ENCODE peak calls at places on chromosomes 4 and X, in nine cellular contexts. G is tibial nerve, Y is GM12892, O is GM12878, C is uterus, X is sigmoid colon, T is heart left ventricle, N is Peyer's patch, J is transverse colon. U is an unnamed sample.

GRCh38 chr4:13912966-13913365 is 285.4 kb upstream of the BOD1L1 start:
- DNase-seq in N (no peak), C (no peak), O (no peak), X (no peak), T (no peak), G (no peak), J (no peak), Y (no peak), U (no peak)

GRCh38 chr4:87896020-87896621 is 63.4 kb downstream of the MEPE start:
- DNase-seq in N (no peak), T (no peak), J (no peak), G (no peak), C (no peak), X (no peak), Y (no peak), O (no peak), U (no peak)

GRCh38 chr4:6221851-6222760 is 21.8 kb upstream of the JAKMIP1 start:
- DNase-seq in T (peak), X (peak), N (peak), G (no peak), C (no peak), Y (no peak), J (peak), O (no peak), U (no peak)

GRCh38 chr4:168633474-168633873 is 136.6 kb downstream of the PALLD start:
- DNase-seq in X (no peak), Y (no peak), C (no peak), O (no peak), J (no peak), N (no peak), T (no peak), G (no peak), U (no peak)

GRCh38 chr4:152957437-152958185 is 21.5 kb downstream of the FHDC1 start:
- DNase-seq in J (peak), C (peak), Y (no peak), G (no peak), X (no peak), O (no peak), T (peak), N (peak), U (peak)

GRCh38 chr4:5638976-5639375 is 69.4 kb downstream of the EVC2 start:
- DNase-seq in Y (no peak), C (no peak), J (no peak), N (no peak), T (no peak), G (no peak), X (no peak), O (no peak), U (no peak)

GRCh38 chr4:89379541-89380035 is 72.0 kb upstream of the GPRIN3 start:
- DNase-seq in Y (no peak), C (no peak), J (no peak), N (no peak), O (no peak), T (no peak), G (no peak), X (no peak), U (no peak)

GRCh38 chr4:123659262-123659661 is 262.7 kb downstream of the SPRY1 start:
- DNase-seq in Y (no peak), T (no peak), G (no peak), X (no peak), J (no peak), C (no peak), N (no peak), O (no peak), U (no peak)

GRCh38 chrX:82813671-82814078 is 694.4 kb upstream of the POU3F4 start:
- DNase-seq in N (no peak), T (no peak), J (no peak), Y (no peak), X (no peak), O (no peak), C (no peak), G (no peak), U (no peak)

GRCh38 chrX:143437439-143437838 is 79.8 kb downstream of the SPANXN3 start:
- DNase-seq in C (no peak), X (no peak), J (no peak), T (no peak), G (no peak), Y (no peak), O (no peak), N (no peak), U (no peak)

GRCh38 chr4:110516106-110516922 is 40.4 kb downstream of the ENPEP start:
- DNase-seq in C (peak), Y (no peak), G (peak), T (peak), O (peak), J (peak), N (peak), X (peak), U (peak)

GRCh38 chr4:86613734-86614133 is 19.6 kb downstream of the PTPN13 start:
- DNase-seq in N (no peak), C (no peak), X (no peak), T (no peak), G (no peak), O (no peak), J (no peak), Y (no peak), U (no peak)

GRCh38 chr4:148173397-148174017 is 268.7 kb downstream of the NR3C2 start:
- DNase-seq in J (peak), G (no peak), Y (no peak), O (no peak), X (no peak), C (no peak), T (no peak), N (peak), U (no peak)

GRCh38 chr4:24476209-24476781 is 108.1 kb downstream of the DHX15 start:
- DNase-seq in T (no peak), N (no peak), G (no peak), O (no peak), Y (no peak), J (no peak), X (no peak), C (no peak), U (no peak)

GRCh38 chr4:95155759-95156451 is 392.9 kb downstream of the UNC5C start:
- DNase-seq in X (no peak), N (no peak), J (no peak), C (no peak), Y (no peak), T (no peak), G (no peak), O (no peak), U (no peak)

GRCh38 chr4:147596976-147597375 is 20.2 kb upstream of the TMEM184C start:
- DNase-seq in C (no peak), T (no peak), N (no peak), X (no peak), G (no peak), O (no peak), J (no peak), Y (no peak), U (no peak)

GRCh38 chr4:23728971-23729370 is 160.9 kb downstream of the PPARGC1A start:
- DNase-seq in C (no peak), N (no peak), G (no peak), J (no peak), O (no peak), T (no peak), X (no peak), Y (no peak), U (no peak)

GRCh38 chr4:16991455-16991854 is 93.0 kb upstream of the LDB2 start:
- DNase-seq in C (no peak), T (no peak), G (no peak), X (no peak), N (no peak), Y (no peak), O (no peak), J (no peak), U (no peak)

GRCh38 chr4:58760100-58760499 is 1649.9 kb upstream of the IGFBP7 start:
- DNase-seq in G (no peak), J (no peak), X (no peak), C (no peak), T (no peak), O (no peak), Y (no peak), N (no peak), U (no peak)

GRCh38 chrX:143768976-143769375 is 48.4 kb upstream of the SPANXN2 start:
- DNase-seq in Y (no peak), G (no peak), C (no peak), J (no peak), O (no peak), T (no peak), X (no peak), N (no peak), U (no peak)

GRCh38 chrX:68807818-68808217 is 21.0 kb upstream of the EFNB1 start:
- DNase-seq in G (no peak), T (no peak), C (no peak), N (no peak), Y (no peak), J (no peak), O (no peak), X (no peak), U (no peak)

GRCh38 chrX:124260845-124261244 is 71.6 kb upstream of the TEX13D start:
- DNase-seq in O (no peak), C (no peak), N (no peak), Y (no peak), G (no peak), T (no peak), X (no peak), J (no peak), U (no peak)

GRCh38 chr4:27828843-27829242 is 968.2 kb downstream of the STIM2 start:
- DNase-seq in G (no peak), N (no peak), C (no peak), J (no peak), X (no peak), Y (no peak), T (no peak), O (no peak), U (no peak)

GRCh38 chr4:88185916-88186315 is 27.5 kb upstream of the ABCG2 start:
- DNase-seq in C (no peak), G (no peak), T (no peak), O (no peak), Y (no peak), J (no peak), X (no peak), N (no peak), U (no peak)

GRCh38 chrX:136766785-136767103 is 14.0 kb downstream of the ARHGEF6 start:
- DNase-seq in O (no peak), X (no peak), C (peak), Y (no peak), T (peak), N (no peak), J (no peak), G (no peak), U (no peak)

GRCh38 chr4:71382569-71383560 is 44.0 kb downstream of the SLC4A4 start:
- DNase-seq in O (no peak), C (no peak), N (no peak), X (no peak), Y (no peak), J (no peak), G (no peak), T (no peak), U (no peak)

GRCh38 chrX:9874483-9874882 is 88.3 kb downstream of the SHROOM2 start:
- DNase-seq in O (no peak), N (no peak), C (no peak), Y (no peak), T (no peak), G (no peak), J (no peak), X (no peak), U (no peak)

GRCh38 chr4:89275587-89275986 is 32.0 kb downstream of the GPRIN3 start:
- DNase-seq in O (no peak), N (peak), T (no peak), Y (no peak), X (no peak), G (no peak), J (no peak), C (no peak), U (no peak)

GRCh38 chr4:98573791-98574190 is 84.6 kb downstream of the TSPAN5 start:
- DNase-seq in X (no peak), C (no peak), T (no peak), Y (no peak), J (no peak), G (no peak), N (no peak), O (no peak), U (no peak)

GRCh38 chr4:119517361-119518229 is 111.0 kb downstream of the PDE5A start:
- DNase-seq in O (no peak), Y (no peak), G (no peak), J (no peak), X (no peak), C (no peak), T (peak), N (no peak), U (no peak)

GRCh38 chrX:26822448-26822847 is 606.5 kb downstream of the MAGEB5 start:
- DNase-seq in X (no peak), J (no peak), C (no peak), O (no peak), Y (no peak), T (no peak), N (no peak), G (no peak), U (no peak)

GRCh38 chr4:137065306-137065705 is 467.0 kb downstream of the PCDH18 start:
- DNase-seq in G (no peak), Y (no peak), X (no peak), O (no peak), J (no peak), T (no peak), C (no peak), N (no peak), U (no peak)

GRCh38 chrX:29419774-29420553 is 795.4 kb upstream of the MAGEB2 start:
- DNase-seq in N (no peak), J (no peak), X (no peak), C (no peak), O (no peak), G (no peak), T (no peak), Y (no peak), U (no peak)

GRCh38 chr4:101792056-101792575 is 1.6 kb downstream of the BANK1 start:
- DNase-seq in T (no peak), G (no peak), N (no peak), J (no peak), Y (no peak), C (no peak), X (no peak), O (no peak), U (no peak)

GRCh38 chrX:150779367-150779766 is 86.2 kb downstream of the MTMR1 start:
- DNase-seq in O (no peak), C (no peak), N (no peak), T (no peak), J (no peak), X (no peak), Y (no peak), G (no peak), U (no peak)

GRCh38 chrX:1387141-1387776 is 4.7 kb downstream of the SLC25A6 start:
- DNase-seq in G (no peak), N (peak), T (no peak), Y (no peak), J (no peak), O (no peak), X (peak), C (no peak), U (peak)

GRCh38 chrX:120244735-120245498 is 5.7 kb upstream of the ZBTB33 start:
- DNase-seq in N (peak), O (no peak), T (peak), G (peak), J (peak), X (peak), C (peak), Y (no peak), U (peak)

GRCh38 chrX:153825042-153825441 is 5.3 kb downstream of the PDZD4 start:
- DNase-seq in G (no peak), N (no peak), T (no peak), J (no peak), X (peak), Y (no peak), C (no peak), O (no peak), U (no peak)

GRCh38 chr4:105145913-105146285 is 777 bp upstream of the TET2 start:
- DNase-seq in C (no peak), X (peak), T (no peak), J (peak), O (no peak), G (no peak), Y (no peak), N (peak), U (peak)

GRCh38 chrX:45801554-45801953 is 600.9 kb upstream of the DIPK2B start:
- DNase-seq in X (no peak), G (no peak), T (no peak), Y (no peak), J (no peak), C (no peak), N (no peak), O (no peak), U (no peak)

DNA sequence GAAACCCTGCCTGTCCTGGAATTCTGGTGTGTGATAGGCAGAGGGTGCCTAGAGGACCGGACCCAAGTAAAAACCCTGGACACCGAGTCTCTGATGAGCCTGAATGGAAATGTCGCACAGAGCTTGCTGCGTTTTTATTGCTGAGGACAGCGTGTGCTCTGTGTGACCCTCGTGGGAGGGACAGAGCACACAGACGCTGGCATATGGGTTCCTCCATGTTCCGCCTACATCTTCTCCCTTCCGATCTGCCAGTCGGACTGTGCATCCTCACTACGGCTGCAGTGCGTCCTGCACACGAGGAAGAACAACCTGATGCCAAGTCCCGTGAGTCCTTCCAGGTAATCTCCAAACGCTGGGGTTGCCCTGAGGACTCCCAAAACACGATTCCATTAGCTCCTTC is 68.3 kb downstream of the AFAP1 start:
- DNase-seq in N (no peak), C (no peak), O (no peak), T (no peak), J (no peak), Y (no peak), G (no peak), X (peak), U (no peak)
- TF ChIP-seq POLR2A in N (no peak), C (no peak), O (no peak), T (no peak), J (no peak), Y (no peak), G (no peak), X (no peak), U (no peak)

GRCh38 chrX:102599084-102599949 is at the start of gene ARMCX5:
- DNase-seq in Y (no peak), C (peak), J (peak), O (peak), G (peak), N (peak), X (peak), T (peak), U (peak)
- TF ChIP-seq POLR2A in Y (peak), C (peak), J (peak), O (peak), G (peak), N (peak), X (peak), T (no peak), U (peak)

GRCh38 chrX:11934089-11934488 is 176.1 kb downstream of the MSL3 start:
- DNase-seq in J (no peak), O (no peak), T (no peak), X (no peak), N (no peak), C (no peak), Y (no peak), G (no peak), U (no peak)

GRCh38 chrX:11929476-11929875 is 171.4 kb downstream of the MSL3 start:
- DNase-seq in Y (no peak), T (no peak), N (no peak), G (no peak), C (no peak), X (no peak), O (no peak), J (no peak), U (no peak)

DNA sequence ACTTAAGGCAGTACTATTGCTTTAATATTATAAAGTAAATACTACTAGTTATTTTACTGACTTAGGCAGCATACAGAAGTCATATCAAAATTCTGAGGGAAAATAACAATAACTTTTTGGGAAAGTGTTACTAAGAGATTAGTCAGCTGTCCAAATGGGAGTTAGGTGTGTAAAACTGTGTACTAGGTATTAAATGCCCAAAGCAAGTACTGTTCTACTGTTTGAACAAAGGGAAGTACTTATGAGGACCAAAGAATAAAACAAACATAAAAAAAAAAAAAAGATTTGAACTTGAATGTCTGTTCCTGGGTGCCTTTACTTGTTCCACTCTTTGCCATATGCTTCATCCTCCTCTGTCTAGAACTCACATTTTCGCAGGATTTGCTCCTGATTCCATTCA is 174.4 kb downstream of the MSL3 start:
- DNase-seq in J (no peak), G (no peak), Y (no peak), C (no peak), O (no peak), T (no peak), N (no peak), X (no peak), U (no peak)
- TF ChIP-seq POLR2A in J (no peak), G (no peak), Y (no peak), C (no peak), O (no peak), T (no peak), N (no peak), X (no peak), U (no peak)

GRCh38 chrX:47218280-47218919 is at the start of gene CDK16:
- DNase-seq in G (peak), N (peak), O (peak), T (peak), X (peak), C (peak), J (peak), Y (peak), U (peak)
- TF ChIP-seq POLR2A in G (peak), N (peak), O (peak), T (peak), X (peak), C (peak), J (peak), Y (peak), U (peak)

DNA sequence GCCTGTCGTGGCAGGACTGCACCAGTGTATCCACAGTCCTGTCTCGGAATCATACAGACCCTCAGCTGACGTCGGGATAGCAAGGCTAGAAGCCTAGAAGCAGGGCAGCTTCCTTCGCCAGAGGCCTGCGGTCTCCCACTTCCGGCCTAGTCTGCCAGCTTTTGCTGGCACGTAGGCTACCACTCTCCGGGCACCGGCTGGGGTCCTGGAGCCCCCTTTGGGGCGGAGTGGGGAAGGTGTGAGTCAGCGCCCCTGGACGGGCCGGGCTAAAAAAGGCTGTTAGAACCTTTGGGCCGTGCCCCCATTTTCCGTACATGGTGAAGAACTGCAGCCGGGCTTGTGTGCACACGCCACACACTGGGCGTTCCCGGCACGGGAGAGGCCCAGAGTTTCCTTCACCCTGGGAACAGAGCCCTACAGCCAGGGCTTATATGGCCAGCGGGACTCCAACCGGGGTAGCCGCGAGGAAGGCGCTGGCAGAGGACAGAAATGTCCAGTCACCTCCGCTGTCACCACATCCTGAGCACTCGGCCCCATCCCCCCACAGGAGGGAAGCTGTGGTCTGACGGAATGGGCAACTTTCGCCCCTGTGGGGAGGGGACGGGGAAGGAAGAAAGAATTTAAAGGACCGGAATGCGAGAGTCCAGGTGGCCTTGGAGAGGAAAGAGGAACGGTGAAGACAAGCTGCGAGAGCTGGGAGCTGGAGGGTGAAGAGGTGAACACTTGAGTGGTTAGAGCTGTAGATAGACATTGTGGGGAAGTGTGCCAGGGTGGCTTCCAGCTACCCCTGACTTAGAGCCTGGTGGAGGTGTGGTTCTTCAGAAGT is 4.6 kb downstream of the MAGIX start:
- DNase-seq in C (peak), J (peak), O (peak), X (peak), T (peak), N (peak), Y (no peak), G (peak), U (no peak)
- TF ChIP-seq POLR2A in C (peak), J (peak), O (no peak), X (peak), T (no peak), N (peak), Y (no peak), G (no peak), U (no peak)